ENCODE peak calls at places on chromosomes 13 and 19, in ten cellular contexts. Q is heart left ventricle, G is pancreas, Y is right lobe of liver, R is suprapubic skin, X is fibroblast of the aortic adventitia, C is esophagus squamous epithelium, B is HCT116, T is lower lobe of right lung, S is ascending aorta. H is an unnamed sample.

GRCh38 chr13:67827992-67828391 is 597.9 kb upstream of the PCDH9 start:
- DNase-seq in Q (no peak), G (no peak), Y (no peak), R (no peak), X (no peak), C (no peak), B (no peak), T (no peak), S (no peak), H (no peak)

GRCh38 chr19:14349426-14349825 is 31.8 kb upstream of the ADGRE5 start:
- DNase-seq in Q (no peak), G (no peak), Y (no peak), R (no peak), X (no peak), C (no peak), B (no peak), T (no peak), S (no peak), H (no peak)

GRCh38 chr13:32791545-32792172 is 205.4 kb downstream of the PDS5B start:
- DNase-seq in Q (no peak), G (no peak), Y (no peak), R (no peak), X (no peak), C (no peak), B (no peak), T (no peak), S (no peak), H (no peak)

GRCh38 chr19:16285769-16286564 is 38.7 kb upstream of the KLF2 start:
- DNase-seq in Q (peak; percentile 46), G (no peak), Y (no peak), R (no peak), X (no peak), C (no peak), B (no peak), T (peak; percentile 53), S (no peak), H (no peak)

GRCh38 chr13:93714171-93714570 is 487.6 kb downstream of the GPC6 start:
- DNase-seq in Q (no peak), G (no peak), Y (no peak), R (no peak), X (no peak), C (no peak), B (no peak), T (no peak), S (no peak), H (no peak)

GRCh38 chr13:75836441-75836840 is 200.3 kb downstream of the LMO7 start:
- DNase-seq in Q (no peak), G (peak; percentile 57), Y (peak; percentile 66), R (no peak), X (no peak), C (no peak), B (no peak), T (peak; percentile 71), S (no peak), H (no peak)

GRCh38 chr19:3710265-3710812 is 2.2 kb downstream of the TJP3 start:
- DNase-seq in Q (peak; percentile 89), G (peak; percentile 93), Y (peak; percentile 95), R (peak; percentile 85), X (peak; percentile 31), C (no peak), B (peak; percentile 83), T (peak; percentile 96), S (peak; percentile 53), H (peak; percentile 94)

GRCh38 chr13:33453911-33454310 is 168.4 kb upstream of the STARD13 start:
- DNase-seq in Q (no peak), G (no peak), Y (no peak), R (no peak), X (no peak), C (no peak), B (no peak), T (no peak), S (no peak), H (no peak)

GRCh38 chr19:4589579-4590410 is 30.3 kb upstream of the SEMA6B start:
- DNase-seq in Q (peak; percentile 67), G (no peak), Y (no peak), R (no peak), X (no peak), C (no peak), B (no peak), T (no peak), S (no peak), H (no peak)

GRCh38 chr13:49218493-49219051 is 1.6 kb upstream of the MLNR start:
- DNase-seq in Q (no peak), G (no peak), Y (no peak), R (no peak), X (no peak), C (no peak), B (no peak), T (no peak), S (no peak), H (peak; percentile 75)

GRCh38 chr13:44388427-44388826 is 14.8 kb downstream of the SERP2 start:
- DNase-seq in Q (peak; percentile 66), G (no peak), Y (no peak), R (no peak), X (no peak), C (no peak), B (no peak), T (no peak), S (no peak), H (no peak)

GRCh38 chr19:31338069-31338767 is 11.0 kb downstream of the TSHZ3 start:
- DNase-seq in Q (peak; percentile 73), G (no peak), Y (no peak), R (no peak), X (peak; percentile 75), C (no peak), B (no peak), T (no peak), S (no peak), H (no peak)

GRCh38 chr19:3108775-3109174 is 14.6 kb downstream of the GNA11 start:
- DNase-seq in Q (peak; percentile 69), G (no peak), Y (no peak), R (peak; percentile 80), X (peak; percentile 57), C (no peak), B (no peak), T (peak; percentile 78), S (no peak), H (no peak)

DNA sequence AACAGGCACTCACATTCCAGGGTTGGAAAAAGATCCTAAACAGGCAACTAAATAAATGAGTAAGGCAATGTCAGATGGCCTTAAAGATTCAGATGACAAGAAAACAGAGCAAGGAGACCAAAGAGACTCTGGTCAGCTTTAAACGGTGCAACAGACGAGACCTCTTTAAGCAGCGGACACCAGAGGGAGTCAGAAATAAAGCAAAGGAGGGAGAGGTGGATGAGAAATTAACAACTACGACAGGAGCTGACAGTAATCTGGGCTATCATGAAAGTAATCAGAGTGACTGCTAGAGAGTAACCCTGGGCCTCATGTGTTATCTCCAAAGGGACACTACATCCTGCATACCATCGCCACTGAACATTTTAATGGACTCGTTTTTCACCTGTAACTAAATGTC is 1.1 kb downstream of the ZNF550 start:
- DNase-seq in Q (no peak), G (no peak), Y (no peak), R (no peak), X (peak; percentile 35), C (no peak), B (no peak), T (no peak), S (no peak), H (no peak)
- TF ChIP-seq CTCF in Q (no peak), G (no peak), Y (no peak), R (no peak), X (peak; percentile 28), C (no peak), B (no peak), T (no peak), S (no peak), H (no peak)

GRCh38 chr19:37817180-37817911 is 38.0 kb upstream of the ZNF573 start:
- DNase-seq in Q (peak; percentile 92), G (peak; percentile 68), Y (peak; percentile 61), R (peak; percentile 74), X (peak; percentile 14), C (no peak), B (no peak), T (peak; percentile 78), S (no peak), H (peak; percentile 84)
- H3K4me3 ChIP-seq in Q (peak overlapping the region; percentile 74), G (peak overlapping the region; percentile 39), Y (peak overlapping the region; percentile 36), R (peak overlapping the region; percentile 71), X (peak overlapping the region; percentile 50), C (peak overlapping the region; percentile 48), B (no peak overlapping the region), T (peak overlapping the region; percentile 66), S (peak overlapping the region; percentile 59), H (peak overlapping the region; percentile 41)

GRCh38 chr13:51767100-51767499 is 36.9 kb downstream of the DHRS12 start:
- DNase-seq in Q (no peak), G (no peak), Y (no peak), R (no peak), X (no peak), C (no peak), B (no peak), T (no peak), S (no peak), H (no peak)

GRCh38 chr13:51770160-51770559 is 33.8 kb downstream of the DHRS12 start:
- DNase-seq in Q (no peak), G (peak; percentile 59), Y (no peak), R (no peak), X (no peak), C (no peak), B (no peak), T (no peak), S (no peak), H (no peak)

GRCh38 chr13:51769455-51770127 is 34.4 kb downstream of the DHRS12 start:
- DNase-seq in Q (peak; percentile 64), G (peak; percentile 69), Y (no peak), R (peak; percentile 82), X (no peak), C (no peak), B (no peak), T (no peak), S (no peak), H (no peak)

GRCh38 chr13:51768976-51769375 is 35.0 kb downstream of the DHRS12 start:
- DNase-seq in Q (no peak), G (no peak), Y (no peak), R (no peak), X (no peak), C (no peak), B (no peak), T (no peak), S (no peak), H (peak; percentile 64)

GRCh38 chr13:51768378-51768921 is 35.5 kb downstream of the DHRS12 start:
- DNase-seq in Q (no peak), G (no peak), Y (no peak), R (no peak), X (no peak), C (no peak), B (no peak), T (no peak), S (no peak), H (no peak)
- TF ChIP-seq CTCF in Q (no peak), G (no peak), Y (no peak), R (no peak), X (no peak), C (no peak), B (no peak), T (no peak), S (no peak), H (no peak)

GRCh38 chr13:80133631-80134083 is 207.3 kb downstream of the SPRY2 start:
- DNase-seq in Q (no peak), G (no peak), Y (no peak), R (no peak), X (no peak), C (no peak), B (no peak), T (no peak), S (no peak), H (no peak)
- H3K4me3 ChIP-seq in Q (peak overlapping the region; percentile 34), G (no peak overlapping the region), Y (no peak overlapping the region), R (peak overlapping the region; percentile 24), X (no peak overlapping the region), C (no peak overlapping the region), B (no peak overlapping the region), T (peak overlapping the region; percentile 35), S (peak overlapping the region; percentile 29), H (no peak overlapping the region)